ENCODE peak calls at places on chromosomes 12 and 14, in six cellular contexts. One of them, this sample, is unnamed.

GRCh38 chr12:42652048-42652447 is 62.5 kb upstream of the PRICKLE1 start:
- DNase-seq in Panc1: no peak
- DNase-seq in suprapubic skin: no peak
- DNase-seq in A549: peak; percentile 14
- DNase-seq in esophagus squamous epithelium: no peak
- DNase-seq in K562: no peak
- DNase-seq in this sample: no peak

GRCh38 chr14:63046339-63047268 is 1.3 kb upstream of the KCNH5 start:
- DNase-seq in Panc1: no peak
- DNase-seq in suprapubic skin: no peak
- DNase-seq in A549: no peak
- DNase-seq in esophagus squamous epithelium: no peak
- DNase-seq in K562: no peak
- DNase-seq in this sample: no peak

GRCh38 chr12:130115646-130116045 is 46.6 kb upstream of the FZD10 start:
- DNase-seq in Panc1: no peak
- DNase-seq in suprapubic skin: no peak
- DNase-seq in A549: no peak
- DNase-seq in esophagus squamous epithelium: no peak
- DNase-seq in K562: no peak
- DNase-seq in this sample: no peak

GRCh38 chr14:104044016-104044415 is 41.5 kb upstream of the ASPG start:
- DNase-seq in Panc1: no peak
- DNase-seq in suprapubic skin: no peak
- DNase-seq in A549: no peak
- DNase-seq in esophagus squamous epithelium: no peak
- DNase-seq in K562: no peak
- DNase-seq in this sample: no peak

GRCh38 chr14:50085570-50086315 is 30.6 kb downstream of the VCPKMT start:
- DNase-seq in Panc1: no peak
- DNase-seq in suprapubic skin: no peak
- DNase-seq in A549: no peak
- DNase-seq in esophagus squamous epithelium: no peak
- DNase-seq in K562: no peak
- DNase-seq in this sample: no peak

GRCh38 chr12:79897617-79898016 is 37.3 kb downstream of the PPP1R12A start:
- DNase-seq in Panc1: no peak
- DNase-seq in suprapubic skin: no peak
- DNase-seq in A549: peak; percentile 55
- DNase-seq in esophagus squamous epithelium: no peak
- DNase-seq in K562: no peak
- DNase-seq in this sample: no peak

GRCh38 chr14:81273521-81273920 is 52.8 kb upstream of the GTF2A1 start:
- DNase-seq in Panc1: no peak
- DNase-seq in suprapubic skin: no peak
- DNase-seq in A549: no peak
- DNase-seq in esophagus squamous epithelium: no peak
- DNase-seq in K562: no peak
- DNase-seq in this sample: no peak

GRCh38 chr12:99810718-99811593 is 163.4 kb downstream of the GARIN6 start:
- DNase-seq in Panc1: no peak
- DNase-seq in suprapubic skin: no peak
- DNase-seq in A549: peak; percentile 57
- DNase-seq in esophagus squamous epithelium: no peak
- DNase-seq in K562: no peak
- DNase-seq in this sample: no peak

GRCh38 chr14:69891422-69891821 is 12.2 kb downstream of the SMOC1 start:
- DNase-seq in Panc1: no peak
- DNase-seq in suprapubic skin: no peak
- DNase-seq in A549: no peak
- DNase-seq in esophagus squamous epithelium: no peak
- DNase-seq in K562: no peak
- DNase-seq in this sample: no peak

GRCh38 chr14:104137297-104138097 is 890 bp upstream of the KIF26A start:
- DNase-seq in Panc1: no peak
- DNase-seq in suprapubic skin: peak; percentile 83
- DNase-seq in A549: peak; percentile 80
- DNase-seq in esophagus squamous epithelium: no peak
- DNase-seq in K562: peak; percentile 53
- DNase-seq in this sample: no peak

GRCh38 chr14:90545966-90546751 is 149.3 kb downstream of the CALM1 start:
- DNase-seq in Panc1: no peak
- DNase-seq in suprapubic skin: no peak
- DNase-seq in A549: no peak
- DNase-seq in esophagus squamous epithelium: no peak
- DNase-seq in K562: no peak
- DNase-seq in this sample: no peak

DNA sequence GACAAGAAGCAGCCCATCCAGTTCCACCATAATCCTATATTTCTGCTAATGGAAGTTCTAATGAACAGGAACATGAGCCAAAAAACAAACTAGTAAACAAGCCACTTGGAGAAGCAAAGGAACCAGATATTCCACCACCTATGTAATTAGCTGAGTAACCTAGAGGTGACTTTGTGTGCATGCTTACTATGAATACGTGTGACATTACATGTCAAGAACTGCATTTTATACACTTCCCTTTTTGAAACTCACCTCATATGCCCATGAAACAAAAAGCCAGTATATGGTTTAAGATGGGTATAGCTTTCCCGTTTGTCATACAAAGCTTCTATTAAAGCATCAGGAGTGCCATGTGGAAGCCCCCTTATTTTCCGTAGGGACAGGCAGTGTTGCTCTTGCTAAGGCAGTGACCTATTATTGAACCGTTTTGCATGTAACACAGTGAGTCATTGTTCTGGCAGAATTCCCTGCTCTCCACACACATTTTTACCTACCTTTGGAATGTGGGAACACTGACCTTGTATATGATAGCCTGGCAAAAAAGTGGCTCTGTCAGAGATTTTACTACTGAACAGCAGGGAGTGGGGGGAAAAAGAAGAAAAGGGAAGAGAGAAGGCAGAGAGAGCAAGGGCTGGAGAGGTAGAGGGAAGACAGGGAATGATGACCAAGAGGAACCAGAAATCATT is 34.8 kb upstream of the FRMD6 start:
- DNase-seq in Panc1: peak; percentile 74
- DNase-seq in suprapubic skin: no peak
- DNase-seq in A549: peak; percentile 64
- DNase-seq in esophagus squamous epithelium: no peak
- DNase-seq in K562: no peak
- DNase-seq in this sample: no peak
- H3K4me1 ChIP-seq in Panc1: peaks cover 14% of the 10 kb centered on the region
- H3K4me1 ChIP-seq in suprapubic skin: peaks cover 12% of the 10 kb centered on the region
- H3K4me1 ChIP-seq in A549: peaks cover 17% of the 10 kb centered on the region
- H3K4me1 ChIP-seq in esophagus squamous epithelium: peaks cover 38% of the 10 kb centered on the region
- H3K4me1 ChIP-seq in K562: no peaks in the 10 kb centered on the region
- H3K4me1 ChIP-seq in this sample: no peaks in the 10 kb centered on the region

GRCh38 chr12:39779768-39780340 is 160.3 kb upstream of the ABCD2 start:
- DNase-seq in Panc1: no peak
- DNase-seq in suprapubic skin: no peak
- DNase-seq in A549: no peak
- DNase-seq in esophagus squamous epithelium: no peak
- DNase-seq in K562: no peak
- DNase-seq in this sample: no peak

GRCh38 chr12:39780527-39781446 is 161.2 kb upstream of the ABCD2 start:
- DNase-seq in Panc1: no peak
- DNase-seq in suprapubic skin: no peak
- DNase-seq in A549: no peak
- DNase-seq in esophagus squamous epithelium: no peak
- DNase-seq in K562: no peak
- DNase-seq in this sample: no peak

GRCh38 chr12:39777465-39777864 is 157.9 kb upstream of the ABCD2 start:
- DNase-seq in Panc1: no peak
- DNase-seq in suprapubic skin: no peak
- DNase-seq in A549: no peak
- DNase-seq in esophagus squamous epithelium: no peak
- DNase-seq in K562: no peak
- DNase-seq in this sample: no peak

DNA sequence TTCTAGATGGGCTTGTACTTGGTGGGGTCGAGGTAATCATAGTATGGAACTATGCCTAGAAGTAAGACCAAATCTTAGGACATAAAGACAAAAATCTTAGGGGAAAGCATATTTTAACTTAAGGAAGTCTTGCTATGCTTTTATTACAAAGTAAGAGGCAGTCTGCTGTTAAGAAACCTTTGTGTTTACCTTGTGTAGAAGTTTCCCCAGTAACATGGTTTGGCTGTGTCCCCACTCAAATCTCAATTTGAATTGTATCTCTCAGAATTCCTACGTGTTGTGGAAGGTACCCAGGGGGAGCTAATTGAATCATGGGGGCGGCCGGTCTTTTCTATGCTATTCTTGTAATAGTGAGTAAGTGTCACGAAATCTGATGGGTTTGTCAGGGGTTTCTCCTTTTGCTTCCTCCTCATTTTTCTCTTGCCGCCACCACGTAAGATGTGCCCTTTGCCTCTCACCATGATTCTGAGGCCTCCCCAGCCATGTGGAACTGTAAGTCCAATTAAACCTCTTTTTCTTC is 162.5 kb upstream of the ABCD2 start:
- DNase-seq in Panc1: no peak
- DNase-seq in suprapubic skin: no peak
- DNase-seq in A549: no peak
- DNase-seq in esophagus squamous epithelium: no peak
- DNase-seq in K562: no peak
- DNase-seq in this sample: no peak
- H3K4me1 ChIP-seq in Panc1: no peaks in the 10 kb centered on the region
- H3K4me1 ChIP-seq in suprapubic skin: no peaks in the 10 kb centered on the region
- H3K4me1 ChIP-seq in A549: no peaks in the 10 kb centered on the region
- H3K4me1 ChIP-seq in esophagus squamous epithelium: peaks cover 6% of the 10 kb centered on the region
- H3K4me1 ChIP-seq in K562: no peaks in the 10 kb centered on the region
- H3K4me1 ChIP-seq in this sample: no peaks in the 10 kb centered on the region

DNA sequence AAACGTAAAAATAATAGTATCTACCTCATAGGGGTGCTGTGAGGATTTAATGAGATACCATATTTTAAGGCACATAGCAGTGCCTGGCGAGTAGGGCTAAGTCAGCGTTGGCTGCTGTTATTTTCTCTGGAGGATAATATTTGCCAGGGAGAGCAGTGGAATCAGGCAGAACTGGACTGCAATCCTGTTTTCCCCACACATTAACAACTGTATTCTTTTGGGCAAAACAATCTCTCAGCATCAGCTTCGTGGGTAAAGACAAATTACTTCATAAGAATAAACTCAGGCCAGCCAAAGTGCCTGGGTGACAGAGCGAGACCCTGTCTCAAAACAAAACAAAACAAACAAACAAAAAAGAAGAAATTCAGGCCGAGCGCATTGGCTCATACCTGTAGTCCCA is 29.7 kb upstream of the ATP2A2 start:
- DNase-seq in Panc1: no peak
- DNase-seq in suprapubic skin: no peak
- DNase-seq in A549: no peak
- DNase-seq in esophagus squamous epithelium: no peak
- DNase-seq in K562: no peak
- DNase-seq in this sample: no peak
- H3K4me1 ChIP-seq in Panc1: peaks cover 2% of the 10 kb centered on the region
- H3K4me1 ChIP-seq in suprapubic skin: peaks cover 41% of the 10 kb centered on the region
- H3K4me1 ChIP-seq in A549: peaks cover 78% of the 10 kb centered on the region
- H3K4me1 ChIP-seq in esophagus squamous epithelium: peaks cover 55% of the 10 kb centered on the region
- H3K4me1 ChIP-seq in K562: peaks cover 5% of the 10 kb centered on the region
- H3K4me1 ChIP-seq in this sample: no peaks in the 10 kb centered on the region

GRCh38 chr14:57732886-57733285 is 133.0 kb downstream of the SLC35F4 start:
- DNase-seq in Panc1: no peak
- DNase-seq in suprapubic skin: no peak
- DNase-seq in A549: no peak
- DNase-seq in esophagus squamous epithelium: no peak
- DNase-seq in K562: no peak
- DNase-seq in this sample: no peak

GRCh38 chr14:57725399-57726077 is 140.4 kb downstream of the SLC35F4 start:
- DNase-seq in Panc1: peak; percentile 73
- DNase-seq in suprapubic skin: no peak
- DNase-seq in A549: peak; percentile 56
- DNase-seq in esophagus squamous epithelium: no peak
- DNase-seq in K562: no peak
- DNase-seq in this sample: no peak

DNA sequence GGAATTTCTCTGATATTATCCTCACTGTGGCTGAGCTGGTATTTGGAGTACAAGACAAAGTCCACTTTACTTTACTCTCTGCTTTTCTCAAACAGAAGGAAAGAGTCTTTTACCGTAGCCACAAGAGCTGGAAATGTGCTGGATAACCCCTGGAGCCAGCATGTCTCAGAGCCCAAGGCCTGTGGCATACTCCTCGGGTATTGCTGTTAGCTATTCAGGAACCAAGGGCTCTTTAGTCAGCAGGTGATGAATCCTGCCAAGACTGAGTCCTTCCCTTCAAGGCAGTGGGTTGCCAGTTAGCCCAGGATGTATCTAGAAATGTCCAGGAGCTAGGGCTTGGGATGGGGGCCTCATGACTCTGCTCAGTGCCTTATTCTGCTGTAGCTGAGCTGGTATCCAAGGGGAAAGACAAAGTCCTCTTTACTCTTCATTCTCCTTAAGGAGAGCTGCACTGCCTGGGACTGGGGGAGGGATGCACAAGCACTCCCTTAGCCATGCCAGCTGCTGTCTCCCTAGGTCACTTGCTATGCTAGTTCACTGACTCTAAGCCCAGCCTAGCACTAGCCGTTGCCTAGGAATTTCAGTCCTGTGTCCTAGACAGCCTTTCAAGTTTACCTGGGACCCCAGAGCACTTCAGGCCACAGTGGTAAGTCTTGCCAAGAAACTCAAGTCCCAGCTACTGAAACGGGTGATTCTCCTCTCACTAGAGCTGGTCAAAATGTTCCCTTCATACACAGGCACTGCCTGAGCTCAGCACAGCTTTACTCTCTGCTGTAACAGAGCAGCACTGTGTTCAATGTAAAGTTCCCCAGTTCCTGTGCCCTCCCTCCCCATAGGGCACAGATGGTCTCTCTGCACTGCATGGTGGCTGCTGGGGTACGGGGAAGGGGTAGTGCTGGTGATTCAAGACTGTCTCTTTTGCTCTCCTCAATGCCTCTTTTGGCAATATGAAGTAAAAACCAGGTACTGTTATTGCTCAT is 136.4 kb downstream of the SLC35F4 start:
- DNase-seq in Panc1: no peak
- DNase-seq in suprapubic skin: no peak
- DNase-seq in A549: no peak
- DNase-seq in esophagus squamous epithelium: no peak
- DNase-seq in K562: no peak
- DNase-seq in this sample: no peak
- H3K4me1 ChIP-seq in Panc1: no peaks in the 10 kb centered on the region
- H3K4me1 ChIP-seq in suprapubic skin: no peaks in the 10 kb centered on the region
- H3K4me1 ChIP-seq in A549: peaks cover 3% of the 10 kb centered on the region
- H3K4me1 ChIP-seq in esophagus squamous epithelium: no peaks in the 10 kb centered on the region
- H3K4me1 ChIP-seq in K562: no peaks in the 10 kb centered on the region
- H3K4me1 ChIP-seq in this sample: no peaks in the 10 kb centered on the region

This sample was measured in effector memory CD4-positive, alpha-beta T cell.